ENCODE peak calls at places on chromosomes 7 and 10, in six cellular contexts. T is transverse colon, X is IMR-90, E is A549, Z is heart left ventricle, L is uterus. V is an unnamed sample. For H3K4me1, the result is how much of the 10 kb centered on the place peaks cover.

GRCh38 chr10:11835704-11836103 is 12.5 kb downstream of the PROSER2 start:
- DNase-seq in T (no peak), L (no peak), E (no peak), Z (no peak), X (no peak), V (no peak)

GRCh38 chr10:74056081-74056818 is 58.3 kb downstream of the VCL start:
- DNase-seq in L (no peak), T (no peak), X (peak), Z (no peak), E (peak), V (no peak)

GRCh38 chr7:77631820-77632219 is 64.4 kb upstream of the RSBN1L start:
- DNase-seq in Z (no peak), T (no peak), X (no peak), E (no peak), L (no peak), V (no peak)

GRCh38 chr10:20890491-20891337 is 6.4 kb downstream of the NEBL start:
- DNase-seq in X (no peak), Z (no peak), L (no peak), T (no peak), E (no peak), V (no peak)

GRCh38 chr7:14286036-14286435 is 296.6 kb upstream of the ETV1 start:
- DNase-seq in E (no peak), X (no peak), Z (no peak), L (no peak), T (no peak), V (no peak)

GRCh38 chr7:76294344-76295024 is 8.0 kb upstream of the HSPB1 start:
- DNase-seq in X (peak), Z (peak), L (peak), E (peak), T (peak), V (peak)

GRCh38 chr10:131838921-131839320 is 61.9 kb upstream of the PPP2R2D start:
- DNase-seq in L (no peak), Z (peak), X (no peak), T (no peak), E (no peak), V (peak)

GRCh38 chr7:84231157-84231556 is 36.6 kb upstream of the SEMA3A start:
- DNase-seq in Z (no peak), X (peak), T (no peak), E (no peak), L (no peak), V (no peak)

GRCh38 chr10:95035343-95036283 is 33.7 kb downstream of the CYP2C8 start:
- DNase-seq in Z (no peak), E (no peak), T (no peak), L (no peak), X (no peak), V (no peak)

GRCh38 chr10:43939389-43939938 is 290.8 kb upstream of the ZNF32 start:
- DNase-seq in Z (no peak), E (no peak), X (no peak), T (no peak), L (no peak), V (no peak)

GRCh38 chr10:91778485-91778884 is 19.7 kb upstream of the TNKS2 start:
- DNase-seq in Z (no peak), X (no peak), L (no peak), T (no peak), E (no peak), V (no peak)

GRCh38 chr7:81159402-81159801 is 240.6 kb upstream of the SEMA3C start:
- DNase-seq in L (no peak), X (peak), T (no peak), Z (no peak), E (peak), V (no peak)

GRCh38 chr7:1057416-1058291 is 13.3 kb downstream of the GPR146 start:
- DNase-seq in X (no peak), T (no peak), L (no peak), Z (no peak), E (no peak), V (no peak)
- H3K4me1 ChIP-seq in X (under half), T (under half), L (under half), Z (under half), E (under half), V (under half)

GRCh38 chr10:71651428-71651827 is 68.2 kb downstream of the C10orf105 start:
- DNase-seq in E (no peak), X (no peak), Z (no peak), L (no peak), T (no peak), V (no peak)

GRCh38 chr10:71647526-71648354 is 71.8 kb downstream of the C10orf105 start:
- DNase-seq in Z (no peak), T (no peak), L (peak), E (peak), X (no peak), V (no peak)

GRCh38 chr10:71650397-71650796 is 69.2 kb downstream of the C10orf105 start:
- DNase-seq in X (no peak), T (no peak), Z (no peak), L (no peak), E (no peak), V (no peak)

GRCh38 chr10:71648595-71649320 is 70.8 kb downstream of the C10orf105 start:
- DNase-seq in T (peak), E (no peak), Z (no peak), L (no peak), X (no peak), V (no peak)

DNA sequence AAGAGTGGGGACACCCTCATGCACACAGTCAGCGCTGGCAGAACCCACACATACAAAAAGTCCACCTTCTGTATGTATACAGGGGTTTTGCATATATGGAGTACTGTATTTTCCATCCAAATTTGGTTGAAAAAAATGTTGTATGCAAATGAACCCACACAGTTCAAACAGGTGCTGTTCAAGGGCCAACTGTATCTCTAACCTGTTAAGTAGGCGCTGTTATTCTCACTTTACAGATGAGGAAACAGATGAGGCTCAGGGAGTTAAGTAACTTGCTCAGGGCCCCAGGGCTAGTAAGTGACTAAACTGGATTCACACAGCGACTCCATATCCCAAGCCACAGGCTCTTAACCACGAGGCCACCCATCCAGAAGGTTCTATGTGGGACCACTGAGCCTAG is 69.9 kb downstream of the C10orf105 start:
- DNase-seq in E (no peak), X (no peak), Z (no peak), T (no peak), L (no peak), V (no peak)
- TF ChIP-seq POLR2A in E (no peak), X (no peak), Z (no peak), T (no peak), L (no peak), V (no peak)

DNA sequence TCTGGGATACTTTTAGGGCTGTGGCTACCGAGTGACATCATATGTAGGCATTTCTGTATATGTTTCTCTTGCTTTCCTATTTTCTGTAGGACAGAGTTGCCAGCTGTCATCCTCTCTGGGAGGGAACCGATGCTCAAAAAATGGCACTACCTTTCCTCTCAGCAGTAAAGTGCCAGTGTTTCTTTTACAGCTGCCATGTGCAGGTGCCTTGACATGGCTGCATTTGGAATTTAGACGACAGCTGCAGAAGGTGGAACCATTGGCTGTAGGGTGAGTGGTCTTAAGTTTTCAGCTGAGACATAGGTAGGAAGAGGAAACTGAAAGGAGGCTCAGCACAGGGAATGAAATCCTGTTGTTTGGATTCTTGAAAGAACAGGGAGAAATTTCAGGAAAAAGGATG is 20.2 kb upstream of the RPA3 start:
- DNase-seq in X (no peak), T (no peak), L (no peak), Z (no peak), E (no peak), V (no peak)
- H3K27ac ChIP-seq in X (no peak), T (no peak), L (no peak), Z (no peak), E (no peak), V (no peak)

GRCh38 chr7:131039355-131039762 is 288.3 kb upstream of the MKLN1 start:
- DNase-seq in X (no peak), L (no peak), Z (no peak), T (no peak), E (no peak), V (no peak)
- H3K4me1 ChIP-seq in X (under half), L (under half), Z (under half), T (half or more), E (under half), V (under half)

GRCh38 chr7:139777948-139778841 is at the start of gene HIPK2:
- DNase-seq in L (peak), Z (peak), E (peak), X (peak), T (peak), V (peak)
- TF ChIP-seq POLR2A in L (peak), Z (no peak), E (peak), X (no peak), T (no peak), V (no peak)

DNA sequence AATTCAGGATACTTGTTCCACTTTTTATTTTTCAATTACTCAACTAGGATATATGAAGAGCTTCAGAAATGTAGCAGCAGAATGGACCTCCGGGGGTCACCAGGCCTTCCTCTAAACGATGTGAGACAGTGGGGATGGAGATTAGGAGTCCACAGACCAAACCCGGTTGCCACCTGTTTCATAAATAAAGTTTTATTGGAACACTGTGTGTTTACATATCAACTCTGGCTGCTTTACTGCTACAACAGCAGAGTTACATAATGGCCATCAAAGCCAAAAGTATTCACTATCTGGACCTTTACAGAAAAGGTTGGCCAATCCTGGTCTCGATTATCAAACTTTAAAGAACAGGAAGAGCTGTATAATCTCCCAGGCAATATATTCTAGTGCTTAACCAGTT is 30.8 kb downstream of the RAPGEF5 start:
- DNase-seq in T (no peak), Z (no peak), L (no peak), E (no peak), X (no peak), V (no peak)
- H3K27ac ChIP-seq in T (peak), Z (no peak), L (no peak), E (no peak), X (no peak), V (no peak)

GRCh38 chr10:35089641-35090161 is 440 bp downstream of the CUL2 start:
- DNase-seq in X (peak), L (no peak), E (peak), Z (no peak), T (no peak), V (no peak)
- H3K4me1 ChIP-seq in X (under half), L (under half), E (under half), Z (under half), T (under half), V (under half)

GRCh38 chr7:101918426-101918825 is 101.0 kb downstream of the CUX1 start:
- DNase-seq in T (no peak), E (no peak), Z (no peak), L (no peak), X (no peak), V (no peak)
- TF ChIP-seq POLR2A in T (no peak), E (no peak), Z (no peak), L (no peak), X (no peak), V (no peak)

GRCh38 chr10:47400786-47401185 is 16.7 kb upstream of the ZNF488 start:
- DNase-seq in E (no peak), X (no peak), Z (no peak), T (no peak), L (no peak), V (no peak)
- H3K27ac ChIP-seq in E (no peak), X (no peak), Z (no peak), T (no peak), L (no peak), V (no peak)

GRCh38 chr10:46006219-46006618 is 24.2 kb downstream of the NCOA4 start:
- DNase-seq in Z (no peak), E (no peak), T (no peak), X (peak), L (no peak), V (no peak)
- H3K4me1 ChIP-seq in Z (under half), E (under half), T (under half), X (under half), L (under half), V (under half)

V was measured in sigmoid colon.